ENCODE peak calls at places on chromosomes 7 and 10, in six cellular contexts. K is RWPE1, T is cardiac fibroblast, P is lower lobe of right lung, H is upper lobe of left lung, D is activated B cell treated with CpG ODN at 0.5 μM for 24 hours. J is an unnamed sample.

GRCh38 chr7:69654381-69654780 is 56.1 kb downstream of the AUTS2 start:
- DNase-seq in H (no peak), K (no peak), D (no peak), T (peak), P (no peak), J (no peak)

GRCh38 chr7:11486271-11486670 is 345.7 kb downstream of the THSD7A start:
- DNase-seq in K (no peak), H (no peak), D (no peak), T (peak), P (no peak), J (no peak)

GRCh38 chr7:16587785-16588184 is 57.8 kb downstream of the ANKMY2 start:
- DNase-seq in T (no peak), P (no peak), D (no peak), K (no peak), H (no peak), J (no peak)

GRCh38 chr10:52383088-52383487 is 69.0 kb downstream of the DKK1 start:
- DNase-seq in K (no peak), D (no peak), H (no peak), P (no peak), T (no peak), J (no peak)

GRCh38 chr10:125057158-125058001 is 103.0 kb downstream of the CTBP2 start:
- DNase-seq in K (no peak), H (no peak), D (no peak), T (peak), P (no peak), J (no peak)

GRCh38 chr10:123582084-123582989 is 83.8 kb upstream of the GPR26 start:
- DNase-seq in H (no peak), T (peak), K (peak), P (peak), D (peak), J (peak)

GRCh38 chr7:30973791-30974604 is 10.2 kb downstream of the GHRHR start:
- DNase-seq in T (no peak), D (no peak), K (no peak), H (peak), P (no peak), J (no peak)

GRCh38 chr10:108358912-108359311 is 1194.4 kb upstream of the SORCS1 start:
- DNase-seq in P (no peak), H (no peak), T (peak), K (peak), D (no peak), J (peak)

GRCh38 chr10:29623797-29624196 is 11.0 kb downstream of the SVIL start:
- DNase-seq in H (no peak), D (no peak), K (peak), T (no peak), P (no peak), J (no peak)

GRCh38 chr7:29099896-29100847 is 46.2 kb downstream of the CPVL start:
- DNase-seq in K (no peak), H (no peak), D (no peak), T (no peak), P (no peak), J (no peak)

GRCh38 chr7:36522453-36523007 is 132.9 kb downstream of the ANLN start:
- DNase-seq in P (no peak), D (no peak), T (no peak), K (no peak), H (no peak), J (no peak)

GRCh38 chr7:94080551-94080950 is 76.4 kb upstream of the BET1 start:
- DNase-seq in T (no peak), P (no peak), H (no peak), D (no peak), K (no peak), J (no peak)

GRCh38 chr10:71086439-71087080 is 125.8 kb upstream of the UNC5B start:
- DNase-seq in D (no peak), K (no peak), H (no peak), T (no peak), P (no peak), J (no peak)

GRCh38 chr7:116443646-116444045 is 55.9 kb upstream of the CAV2 start:
- DNase-seq in D (no peak), K (no peak), T (no peak), H (no peak), P (no peak), J (no peak)

GRCh38 chr10:26318672-26319071 is 102.1 kb downstream of the GAD2 start:
- DNase-seq in P (no peak), T (no peak), K (no peak), D (no peak), H (no peak), J (no peak)

GRCh38 chr7:114341648-114342047 is 73.0 kb upstream of the FOXP2 start:
- DNase-seq in D (no peak), T (no peak), K (no peak), P (no peak), H (no peak), J (no peak)

GRCh38 chr10:88385601-88386203 is 197.4 kb downstream of the RNLS start:
- DNase-seq in H (no peak), K (peak), D (peak), T (no peak), P (peak), J (no peak)

GRCh38 chr7:151056286-151057037 is 1.2 kb downstream of the CDK5 start:
- DNase-seq in K (no peak), T (no peak), P (no peak), D (no peak), H (peak), J (no peak)

GRCh38 chr7:123346771-123347170 is 147.0 kb upstream of the SLC13A1 start:
- DNase-seq in P (no peak), H (no peak), D (no peak), K (no peak), T (no peak), J (no peak)

GRCh38 chr7:42151309-42151708 is 85.7 kb downstream of the GLI3 start:
- DNase-seq in D (no peak), T (peak), P (no peak), K (no peak), H (no peak), J (no peak)

GRCh38 chr7:33055147-33055546 is 7.4 kb downstream of the NT5C3A start:
- DNase-seq in T (no peak), P (no peak), K (no peak), H (no peak), D (no peak), J (no peak)

GRCh38 chr10:3754727-3755439 is 30.1 kb downstream of the KLF6 start:
- DNase-seq in T (peak), H (no peak), P (no peak), K (peak), D (no peak), J (no peak)

GRCh38 chr10:132904169-132904813 is 38.1 kb downstream of the CFAP46 start:
- DNase-seq in P (peak), H (peak), K (peak), T (peak), D (no peak), J (no peak)

GRCh38 chr10:81915517-81915916 is 40.5 kb downstream of the NRG3 start:
- DNase-seq in K (no peak), H (no peak), D (no peak), T (no peak), P (no peak), J (no peak)

GRCh38 chr7:152759655-152760383 is at the start of gene ACTR3B:
- DNase-seq in K (peak), T (peak), P (peak), D (peak), H (peak), J (no peak)

GRCh38 chr10:122435212-122435827 is 19.1 kb upstream of the ARMS2 start:
- DNase-seq in K (peak), T (peak), H (no peak), D (no peak), P (no peak), J (no peak)
- TF ChIP-seq CTCF in K (peak), T (peak), H (peak), D (peak), P (peak), J (no peak)

GRCh38 chr7:48141551-48141950 is 29.7 kb upstream of the ABCA13 start:
- DNase-seq in P (no peak), K (no peak), T (no peak), D (no peak), H (no peak), J (no peak)

GRCh38 chr7:48140001-48140681 is 31.1 kb upstream of the ABCA13 start:
- DNase-seq in K (no peak), D (no peak), H (no peak), T (peak), P (no peak), J (no peak)

GRCh38 chr7:48144291-48144768 is 26.9 kb upstream of the ABCA13 start:
- DNase-seq in T (no peak), H (no peak), K (no peak), P (no peak), D (no peak), J (no peak)

DNA sequence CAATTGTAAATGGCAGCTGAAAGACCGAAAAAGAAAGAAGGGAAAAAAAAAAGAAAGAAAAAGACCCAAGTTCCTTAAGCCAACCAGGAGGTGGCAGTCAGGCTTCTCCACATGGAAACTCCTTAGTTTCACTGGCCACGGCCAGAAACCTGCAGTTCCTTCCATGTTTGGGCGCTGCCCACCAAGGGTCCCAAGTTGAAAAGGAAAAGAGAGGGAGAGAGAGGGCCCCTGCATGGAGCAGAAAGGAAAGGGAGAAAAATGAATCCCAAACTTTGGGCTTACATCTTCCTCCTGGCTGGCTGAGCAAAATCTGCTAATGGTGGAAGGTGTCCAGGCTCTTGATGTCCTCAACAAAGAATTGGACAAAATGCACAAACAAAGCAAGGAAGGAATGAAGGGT is 31.8 kb upstream of the ABCA13 start:
- DNase-seq in P (no peak), K (no peak), H (no peak), D (no peak), T (peak), J (no peak)
- TF ChIP-seq CTCF in P (no peak), K (no peak), H (no peak), D (no peak), T (peak), J (peak)

GRCh38 chr10:104088239-104088638 is 2.6 kb upstream of the COL17A1 start:
- DNase-seq in T (no peak), P (no peak), H (no peak), D (no peak), K (no peak), J (no peak)
- TF ChIP-seq CTCF in T (no peak), P (no peak), H (no peak), D (no peak), K (no peak), J (no peak)

DNA sequence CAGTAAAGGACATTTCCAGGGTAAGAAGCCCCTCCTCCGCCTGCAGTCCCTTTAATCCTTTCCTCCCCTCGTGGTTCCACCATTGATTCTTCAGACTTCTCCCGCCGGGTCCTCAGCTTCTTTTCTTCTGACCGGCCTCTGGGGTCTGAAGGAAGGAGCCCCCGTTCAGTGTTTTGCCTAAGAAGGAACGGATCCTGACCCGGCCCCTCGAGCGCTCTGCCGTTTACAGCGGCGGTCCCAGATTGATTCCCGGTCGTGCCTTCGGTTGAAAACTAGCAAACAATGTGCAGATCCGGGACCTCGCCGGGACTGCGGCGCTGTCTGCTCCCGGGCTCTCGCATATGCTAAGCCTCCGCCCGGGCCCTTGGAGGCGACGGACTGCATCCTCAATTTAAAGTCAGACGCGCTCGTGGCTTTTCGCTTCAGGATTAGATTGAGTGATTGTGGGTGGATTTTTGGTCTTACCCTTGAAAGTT is 504 bp downstream of the DBF4 start:
- DNase-seq in D (peak), P (peak), T (peak), K (peak), H (peak), J (no peak)
- TF ChIP-seq CTCF in D (no peak), P (no peak), T (no peak), K (no peak), H (no peak), J (no peak)

DNA sequence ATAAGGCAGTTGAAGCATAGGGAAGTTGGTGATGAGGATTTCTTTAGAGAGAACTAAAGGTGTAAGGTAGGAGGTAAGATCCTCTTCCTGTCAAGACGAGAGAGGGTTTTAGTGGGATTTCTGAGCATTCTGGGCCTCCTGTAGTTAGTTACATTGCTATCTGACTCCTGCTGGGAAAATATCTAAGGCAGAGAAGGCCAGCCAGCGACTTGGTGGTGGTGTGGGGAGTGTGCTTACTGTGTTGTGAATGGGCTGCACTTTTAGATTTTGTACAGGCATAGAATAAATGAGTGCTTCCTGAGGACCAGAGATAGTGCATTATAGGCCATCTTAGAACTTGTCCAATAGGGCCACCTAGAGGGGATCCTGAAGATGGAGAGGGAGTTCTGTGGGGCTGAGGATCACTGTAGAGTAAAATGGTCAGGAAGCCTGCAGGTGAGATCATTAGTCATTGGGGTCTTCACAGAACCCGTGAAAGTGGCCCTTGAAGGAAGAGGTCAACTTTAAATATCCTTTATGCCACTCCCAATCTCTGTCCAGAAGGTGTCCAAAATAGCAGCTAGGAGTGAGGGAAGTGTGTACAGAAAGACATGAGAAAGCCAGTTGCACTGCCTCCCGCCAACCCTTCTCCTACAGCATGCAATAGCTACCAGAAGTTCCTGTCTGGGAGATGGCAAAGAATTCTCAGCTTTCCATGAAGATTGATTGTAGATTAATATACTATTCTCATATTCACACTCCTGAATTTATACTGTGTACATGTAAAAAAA is 266.6 kb downstream of the POLR1F start:
- DNase-seq in D (no peak), P (no peak), K (peak), H (no peak), T (peak), J (peak)
- TF ChIP-seq CTCF in D (no peak), P (no peak), K (peak), H (no peak), T (peak), J (peak)

J was measured in AG04449.